ENCODE peak calls at places on chromosomes 1 and 21, in ten cellular contexts. One of them, this sample, is unnamed.

GRCh38 chr1:46166521-46167462 is 8.1 kb upstream of the TSPAN1 start:
- DNase-seq in fibroblast of lung: peak; percentile 15
- DNase-seq in A673: no peak
- DNase-seq in GM10248: peak; percentile 50
- DNase-seq in AG04450: no peak
- DNase-seq in cardiac fibroblast: peak; percentile 28
- DNase-seq in natural killer cell: peak; percentile 30
- DNase-seq in hepatocyte: no peak
- DNase-seq in H9: peak; percentile 50
- DNase-seq in PC-3: no peak
- DNase-seq in this sample: no peak

GRCh38 chr1:243312962-243313634 is 57.3 kb downstream of the SDCCAG8 start:
- DNase-seq in AG04450: no peak
- DNase-seq in PC-3: no peak
- DNase-seq in A673: no peak
- DNase-seq in cardiac fibroblast: no peak
- DNase-seq in natural killer cell: no peak
- DNase-seq in GM10248: peak; percentile 22
- DNase-seq in fibroblast of lung: no peak
- DNase-seq in hepatocyte: no peak
- DNase-seq in H9: no peak
- DNase-seq in this sample: no peak

GRCh38 chr1:197892684-197893083 is 9.7 kb upstream of the C1orf53 start:
- DNase-seq in cardiac fibroblast: no peak
- DNase-seq in hepatocyte: no peak
- DNase-seq in AG04450: no peak
- DNase-seq in GM10248: no peak
- DNase-seq in PC-3: no peak
- DNase-seq in fibroblast of lung: no peak
- DNase-seq in A673: no peak
- DNase-seq in H9: no peak
- DNase-seq in natural killer cell: no peak
- DNase-seq in this sample: no peak

GRCh38 chr21:36079010-36079649 is 9.3 kb downstream of the CBR1 start:
- DNase-seq in hepatocyte: no peak
- DNase-seq in PC-3: no peak
- DNase-seq in AG04450: no peak
- DNase-seq in GM10248: peak; percentile 32
- DNase-seq in A673: no peak
- DNase-seq in natural killer cell: no peak
- DNase-seq in fibroblast of lung: peak; percentile 6
- DNase-seq in cardiac fibroblast: no peak
- DNase-seq in H9: no peak
- DNase-seq in this sample: no peak

GRCh38 chr1:58932820-58933598 is 149.2 kb upstream of the JUN start:
- DNase-seq in fibroblast of lung: peak; percentile 85
- DNase-seq in hepatocyte: peak; percentile 83
- DNase-seq in PC-3: peak; percentile 97
- DNase-seq in cardiac fibroblast: peak; percentile 73
- DNase-seq in natural killer cell: no peak
- DNase-seq in A673: no peak
- DNase-seq in AG04450: no peak
- DNase-seq in H9: no peak
- DNase-seq in GM10248: no peak
- DNase-seq in this sample: peak; percentile 96

GRCh38 chr1:27671964-27672749 is at the start of gene IFI6:
- DNase-seq in H9: peak; percentile 78
- DNase-seq in GM10248: peak; percentile 89
- DNase-seq in fibroblast of lung: peak; percentile 96
- DNase-seq in AG04450: peak; percentile 92
- DNase-seq in natural killer cell: peak; percentile 65
- DNase-seq in PC-3: peak; percentile 95
- DNase-seq in hepatocyte: peak; percentile 95
- DNase-seq in A673: peak; percentile 99
- DNase-seq in cardiac fibroblast: peak; percentile 97
- DNase-seq in this sample: peak; percentile 82

GRCh38 chr1:25503551-25504426 is 39.6 kb upstream of the LDLRAP1 start:
- DNase-seq in hepatocyte: peak; percentile 61
- DNase-seq in PC-3: peak; percentile 62
- DNase-seq in GM10248: no peak
- DNase-seq in AG04450: no peak
- DNase-seq in fibroblast of lung: no peak
- DNase-seq in A673: peak; percentile 37
- DNase-seq in cardiac fibroblast: no peak
- DNase-seq in natural killer cell: peak; percentile 28
- DNase-seq in H9: peak; percentile 91
- DNase-seq in this sample: peak; percentile 75

GRCh38 chr1:237098517-237098916 is 56.5 kb downstream of the RYR2 start:
- DNase-seq in PC-3: no peak
- DNase-seq in GM10248: no peak
- DNase-seq in hepatocyte: no peak
- DNase-seq in A673: no peak
- DNase-seq in natural killer cell: no peak
- DNase-seq in H9: no peak
- DNase-seq in AG04450: no peak
- DNase-seq in fibroblast of lung: peak; percentile 2
- DNase-seq in cardiac fibroblast: no peak
- DNase-seq in this sample: no peak

GRCh38 chr1:181397841-181398240 is 85.5 kb upstream of the CACNA1E start:
- DNase-seq in H9: no peak
- DNase-seq in GM10248: peak; percentile 54
- DNase-seq in cardiac fibroblast: no peak
- DNase-seq in A673: no peak
- DNase-seq in PC-3: no peak
- DNase-seq in hepatocyte: no peak
- DNase-seq in AG04450: no peak
- DNase-seq in natural killer cell: no peak
- DNase-seq in fibroblast of lung: no peak
- DNase-seq in this sample: no peak

GRCh38 chr1:62800825-62801306 is 16.9 kb downstream of the ATG4C start:
- DNase-seq in fibroblast of lung: peak; percentile 86
- DNase-seq in cardiac fibroblast: peak; percentile 21
- DNase-seq in H9: no peak
- DNase-seq in A673: no peak
- DNase-seq in GM10248: peak; percentile 75
- DNase-seq in hepatocyte: no peak
- DNase-seq in PC-3: no peak
- DNase-seq in AG04450: peak; percentile 55
- DNase-seq in natural killer cell: no peak
- DNase-seq in this sample: no peak

DNA sequence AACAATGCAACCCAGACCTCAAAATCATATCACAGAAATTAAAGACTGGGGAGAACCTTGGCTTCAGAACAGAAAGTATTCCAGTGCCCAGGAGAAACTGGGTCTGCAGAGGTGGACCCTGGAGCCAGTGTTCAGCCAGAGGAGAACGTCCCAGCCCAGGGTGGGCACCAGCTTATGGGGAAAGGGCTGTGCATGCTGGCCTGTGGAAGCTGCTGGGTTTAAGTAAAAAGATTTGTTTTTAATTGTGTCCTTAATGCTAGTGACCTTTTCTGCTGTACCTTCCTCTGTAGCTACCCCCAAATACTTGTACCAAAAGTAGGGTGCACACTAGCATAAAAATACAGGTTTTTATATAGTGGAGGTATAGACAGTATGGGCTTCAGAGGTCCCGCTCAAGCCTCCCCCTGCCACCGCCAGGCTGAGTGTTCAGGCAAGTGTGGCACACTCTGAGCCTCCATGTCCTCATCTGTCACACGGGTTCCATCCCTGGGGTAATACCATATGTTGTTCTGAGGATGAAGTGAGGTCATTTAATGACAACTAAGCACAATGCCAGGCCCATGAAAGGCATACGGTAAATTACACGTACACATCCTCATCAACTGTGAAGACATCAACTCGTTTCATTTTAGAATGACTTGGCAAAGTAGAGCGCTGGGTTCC is 47.0 kb downstream of the SLC37A1 start:
- DNase-seq in hepatocyte: no peak
- DNase-seq in A673: no peak
- DNase-seq in natural killer cell: no peak
- DNase-seq in AG04450: no peak
- DNase-seq in fibroblast of lung: no peak
- DNase-seq in cardiac fibroblast: no peak
- DNase-seq in PC-3: no peak
- DNase-seq in GM10248: no peak
- DNase-seq in H9: no peak
- DNase-seq in this sample: no peak
- TF ChIP-seq CTCF in hepatocyte: no peak
- TF ChIP-seq CTCF in A673: no peak
- TF ChIP-seq CTCF in natural killer cell: no peak
- TF ChIP-seq CTCF in AG04450: no peak
- TF ChIP-seq CTCF in fibroblast of lung: no peak
- TF ChIP-seq CTCF in cardiac fibroblast: no peak
- TF ChIP-seq CTCF in PC-3: no peak
- TF ChIP-seq CTCF in GM10248: no peak
- TF ChIP-seq CTCF in H9: no peak
- TF ChIP-seq CTCF in this sample: no peak

DNA sequence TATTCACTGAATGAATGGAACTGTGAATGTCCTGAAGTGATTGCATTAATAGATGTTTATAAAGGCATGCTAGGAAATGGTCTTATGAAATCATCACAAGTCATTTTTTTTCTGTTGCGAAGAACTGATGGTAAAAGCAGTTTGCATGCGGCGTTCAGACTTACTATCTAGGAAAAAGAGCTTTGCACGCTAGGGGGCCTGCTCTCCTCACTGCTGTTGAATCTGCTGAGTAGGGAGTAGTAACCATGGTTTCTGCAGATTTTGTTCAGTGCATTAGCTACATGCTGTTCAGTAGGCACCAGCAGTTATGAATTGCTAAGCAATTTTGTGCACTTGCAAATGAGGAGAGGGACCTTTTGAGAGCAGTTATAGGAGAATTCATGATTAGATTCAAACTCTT is 57.9 kb downstream of the CENPF start:
- DNase-seq in H9: no peak
- DNase-seq in PC-3: peak; percentile 31
- DNase-seq in natural killer cell: no peak
- DNase-seq in AG04450: peak; percentile 84
- DNase-seq in cardiac fibroblast: peak; percentile 85
- DNase-seq in hepatocyte: peak; percentile 87
- DNase-seq in A673: peak; percentile 83
- DNase-seq in fibroblast of lung: peak; percentile 96
- DNase-seq in GM10248: no peak
- DNase-seq in this sample: no peak
- TF ChIP-seq CTCF in H9: peak; percentile 36
- TF ChIP-seq CTCF in PC-3: peak; percentile 53
- TF ChIP-seq CTCF in natural killer cell: no peak
- TF ChIP-seq CTCF in AG04450: peak; percentile 88
- TF ChIP-seq CTCF in cardiac fibroblast: peak; percentile 71
- TF ChIP-seq CTCF in hepatocyte: peak; percentile 85
- TF ChIP-seq CTCF in A673: peak; percentile 73
- TF ChIP-seq CTCF in fibroblast of lung: peak; percentile 91
- TF ChIP-seq CTCF in GM10248: no peak
- TF ChIP-seq CTCF in this sample: no peak

GRCh38 chr1:223235091-223235490 is 92.0 kb upstream of the TLR5 start:
- DNase-seq in PC-3: no peak
- DNase-seq in fibroblast of lung: no peak
- DNase-seq in AG04450: no peak
- DNase-seq in H9: no peak
- DNase-seq in hepatocyte: no peak
- DNase-seq in GM10248: no peak
- DNase-seq in cardiac fibroblast: no peak
- DNase-seq in A673: no peak
- DNase-seq in natural killer cell: no peak
- DNase-seq in this sample: no peak

GRCh38 chr1:223233019-223233409 is 90.0 kb upstream of the TLR5 start:
- DNase-seq in GM10248: no peak
- DNase-seq in H9: peak; percentile 13
- DNase-seq in fibroblast of lung: no peak
- DNase-seq in cardiac fibroblast: no peak
- DNase-seq in hepatocyte: no peak
- DNase-seq in natural killer cell: no peak
- DNase-seq in PC-3: no peak
- DNase-seq in AG04450: no peak
- DNase-seq in A673: no peak
- DNase-seq in this sample: no peak

GRCh38 chr1:223234534-223234933 is 91.5 kb upstream of the TLR5 start:
- DNase-seq in PC-3: no peak
- DNase-seq in GM10248: no peak
- DNase-seq in H9: no peak
- DNase-seq in A673: no peak
- DNase-seq in AG04450: no peak
- DNase-seq in natural killer cell: no peak
- DNase-seq in cardiac fibroblast: no peak
- DNase-seq in fibroblast of lung: no peak
- DNase-seq in hepatocyte: no peak
- DNase-seq in this sample: no peak

GRCh38 chr1:223234164-223234501 is 91.1 kb upstream of the TLR5 start:
- DNase-seq in AG04450: no peak
- DNase-seq in H9: no peak
- DNase-seq in fibroblast of lung: no peak
- DNase-seq in natural killer cell: no peak
- DNase-seq in A673: no peak
- DNase-seq in cardiac fibroblast: no peak
- DNase-seq in hepatocyte: no peak
- DNase-seq in GM10248: no peak
- DNase-seq in PC-3: no peak
- DNase-seq in this sample: no peak

DNA sequence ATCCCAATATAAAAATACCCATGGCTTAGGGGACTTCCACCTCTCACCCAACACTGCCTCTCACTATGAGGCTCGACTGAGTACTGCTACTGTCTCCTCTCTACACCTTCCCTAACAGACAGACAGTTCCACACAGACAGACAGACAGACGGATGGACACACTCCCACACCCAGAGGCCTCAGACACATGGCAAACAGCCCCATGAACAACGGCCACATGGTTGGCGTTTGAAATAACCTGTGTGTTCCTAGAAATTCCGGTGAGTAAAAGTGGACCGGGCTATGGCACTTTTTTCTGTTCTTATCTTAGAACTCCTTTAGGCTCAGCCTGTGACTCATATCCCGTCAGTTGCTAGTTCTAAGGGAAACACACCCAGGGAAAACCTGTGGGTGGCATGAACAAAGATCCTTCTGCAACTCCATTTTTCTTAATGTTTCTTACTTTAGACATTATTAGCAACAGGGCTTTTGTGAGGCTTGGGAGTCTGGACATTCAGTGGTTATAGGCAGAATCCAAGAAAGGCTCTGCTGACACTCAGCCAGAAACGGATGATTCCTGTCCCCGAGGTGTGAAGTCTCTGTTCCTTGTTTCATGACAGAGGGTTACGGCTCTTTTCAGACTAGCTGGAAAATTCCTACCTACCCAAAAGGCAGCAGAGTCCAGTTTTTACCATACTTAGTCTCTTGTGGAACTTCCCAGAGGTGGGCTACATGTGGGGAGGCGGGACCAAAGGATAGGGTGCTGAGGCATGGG is 90.5 kb upstream of the TLR5 start:
- DNase-seq in natural killer cell: no peak
- DNase-seq in AG04450: peak; percentile 39
- DNase-seq in cardiac fibroblast: peak; percentile 73
- DNase-seq in PC-3: peak; percentile 92
- DNase-seq in H9: peak; percentile 23
- DNase-seq in hepatocyte: peak; percentile 74
- DNase-seq in fibroblast of lung: peak; percentile 69
- DNase-seq in A673: peak; percentile 19
- DNase-seq in GM10248: no peak
- DNase-seq in this sample: peak; percentile 58
- TF ChIP-seq CTCF in natural killer cell: no peak
- TF ChIP-seq CTCF in AG04450: no peak
- TF ChIP-seq CTCF in cardiac fibroblast: no peak
- TF ChIP-seq CTCF in PC-3: no peak
- TF ChIP-seq CTCF in H9: no peak
- TF ChIP-seq CTCF in hepatocyte: no peak
- TF ChIP-seq CTCF in fibroblast of lung: no peak
- TF ChIP-seq CTCF in A673: no peak
- TF ChIP-seq CTCF in GM10248: no peak
- TF ChIP-seq CTCF in this sample: no peak

GRCh38 chr1:3012511-3013291 is 8.6 kb upstream of the ACTRT2 start:
- DNase-seq in A673: peak; percentile 40
- DNase-seq in H9: peak; percentile 46
- DNase-seq in GM10248: peak; percentile 48
- DNase-seq in natural killer cell: peak; percentile 40
- DNase-seq in AG04450: no peak
- DNase-seq in hepatocyte: peak; percentile 63
- DNase-seq in cardiac fibroblast: no peak
- DNase-seq in PC-3: peak; percentile 55
- DNase-seq in fibroblast of lung: no peak
- DNase-seq in this sample: peak; percentile 55
- TF ChIP-seq CTCF in A673: peak; percentile 66
- TF ChIP-seq CTCF in H9: peak; percentile 64
- TF ChIP-seq CTCF in GM10248: no peak
- TF ChIP-seq CTCF in natural killer cell: peak; percentile 78
- TF ChIP-seq CTCF in AG04450: peak; percentile 27
- TF ChIP-seq CTCF in hepatocyte: peak; percentile 64
- TF ChIP-seq CTCF in cardiac fibroblast: peak; percentile 25
- TF ChIP-seq CTCF in PC-3: peak; percentile 71
- TF ChIP-seq CTCF in fibroblast of lung: peak; percentile 24
- TF ChIP-seq CTCF in this sample: peak; percentile 45

This sample was measured in Calu3.